ENCODE peak calls at places on chromosomes 16 and 17, in eight cellular contexts. One of them, this sample, is unnamed.

GRCh38 chr16:1791256-1791942 is 2.1 kb downstream of the IGFALS start:
- DNase-seq in H7: peak; percentile 59
- DNase-seq in RCC 7860: no peak
- DNase-seq in T-cell: no peak
- DNase-seq in NCI-H2081: no peak
- DNase-seq in hypothalamus: no peak
- DNase-seq in NCI-H1105: no peak
- DNase-seq in fibroblast of the conjunctiva: no peak
- DNase-seq in this sample: no peak

GRCh38 chr17:76232342-76232741 is 8.0 kb downstream of the RNF157 start:
- DNase-seq in H7: no peak
- DNase-seq in RCC 7860: no peak
- DNase-seq in T-cell: no peak
- DNase-seq in NCI-H2081: no peak
- DNase-seq in hypothalamus: no peak
- DNase-seq in NCI-H1105: no peak
- DNase-seq in fibroblast of the conjunctiva: peak; percentile 81
- DNase-seq in this sample: no peak

GRCh38 chr17:33328129-33328528 is 35.0 kb upstream of the ASIC2 start:
- DNase-seq in H7: peak; percentile 17
- DNase-seq in RCC 7860: no peak
- DNase-seq in T-cell: no peak
- DNase-seq in NCI-H2081: no peak
- DNase-seq in hypothalamus: no peak
- DNase-seq in NCI-H1105: no peak
- DNase-seq in fibroblast of the conjunctiva: no peak
- DNase-seq in this sample: no peak

GRCh38 chr17:4679652-4680051 is 24.3 kb downstream of the PELP1 start:
- DNase-seq in H7: no peak
- DNase-seq in RCC 7860: peak; percentile 91
- DNase-seq in T-cell: no peak
- DNase-seq in NCI-H2081: no peak
- DNase-seq in hypothalamus: no peak
- DNase-seq in NCI-H1105: no peak
- DNase-seq in fibroblast of the conjunctiva: no peak
- DNase-seq in this sample: peak; percentile 42

GRCh38 chr17:5418858-5419355 is 555 bp downstream of the NUP88 start:
- DNase-seq in H7: peak; percentile 20
- DNase-seq in RCC 7860: no peak
- DNase-seq in T-cell: peak; percentile 58
- DNase-seq in NCI-H2081: no peak
- DNase-seq in hypothalamus: no peak
- DNase-seq in NCI-H1105: peak; percentile 29
- DNase-seq in fibroblast of the conjunctiva: no peak
- DNase-seq in this sample: peak; percentile 89

GRCh38 chr16:17432902-17433576 is 37.7 kb downstream of the XYLT1 start:
- DNase-seq in H7: no peak
- DNase-seq in RCC 7860: no peak
- DNase-seq in T-cell: no peak
- DNase-seq in NCI-H2081: no peak
- DNase-seq in hypothalamus: no peak
- DNase-seq in NCI-H1105: no peak
- DNase-seq in fibroblast of the conjunctiva: no peak
- DNase-seq in this sample: no peak

GRCh38 chr16:79838860-79839259 is 238.3 kb upstream of the MAF start:
- DNase-seq in H7: no peak
- DNase-seq in RCC 7860: no peak
- DNase-seq in T-cell: no peak
- DNase-seq in NCI-H2081: no peak
- DNase-seq in hypothalamus: no peak
- DNase-seq in NCI-H1105: no peak
- DNase-seq in fibroblast of the conjunctiva: peak; percentile 43
- DNase-seq in this sample: no peak

GRCh38 chr16:1858189-1858588 is 13.8 kb downstream of the MEIOB start:
- DNase-seq in H7: peak; percentile 39
- DNase-seq in RCC 7860: no peak
- DNase-seq in T-cell: no peak
- DNase-seq in NCI-H2081: no peak
- DNase-seq in hypothalamus: no peak
- DNase-seq in NCI-H1105: no peak
- DNase-seq in fibroblast of the conjunctiva: no peak
- DNase-seq in this sample: no peak

GRCh38 chr17:27546624-27547300 is 84.2 kb upstream of the LGALS9 start:
- DNase-seq in H7: no peak
- DNase-seq in RCC 7860: no peak
- DNase-seq in T-cell: no peak
- DNase-seq in NCI-H2081: no peak
- DNase-seq in hypothalamus: no peak
- DNase-seq in NCI-H1105: no peak
- DNase-seq in fibroblast of the conjunctiva: no peak
- DNase-seq in this sample: no peak

GRCh38 chr17:29393451-29393850 is 3.3 kb downstream of the TAOK1 start:
- DNase-seq in H7: no peak
- DNase-seq in RCC 7860: no peak
- DNase-seq in T-cell: no peak
- DNase-seq in NCI-H2081: no peak
- DNase-seq in hypothalamus: no peak
- DNase-seq in NCI-H1105: no peak
- DNase-seq in fibroblast of the conjunctiva: no peak
- DNase-seq in this sample: no peak

GRCh38 chr16:47924950-47925349 is 230.8 kb downstream of the ABCC12 start:
- DNase-seq in H7: no peak
- DNase-seq in RCC 7860: no peak
- DNase-seq in T-cell: no peak
- DNase-seq in NCI-H2081: no peak
- DNase-seq in hypothalamus: no peak
- DNase-seq in NCI-H1105: no peak
- DNase-seq in fibroblast of the conjunctiva: no peak
- DNase-seq in this sample: no peak

GRCh38 chr16:66984902-66985311 is 3.5 kb upstream of the CES4A start:
- DNase-seq in H7: no peak
- DNase-seq in RCC 7860: no peak
- DNase-seq in T-cell: no peak
- DNase-seq in NCI-H2081: no peak
- DNase-seq in hypothalamus: no peak
- DNase-seq in NCI-H1105: no peak
- DNase-seq in fibroblast of the conjunctiva: no peak
- DNase-seq in this sample: no peak

GRCh38 chr17:50684288-50684611 is 23.5 kb downstream of the ANKRD40 start:
- DNase-seq in H7: peak; percentile 37
- DNase-seq in RCC 7860: no peak
- DNase-seq in T-cell: no peak
- DNase-seq in NCI-H2081: no peak
- DNase-seq in hypothalamus: no peak
- DNase-seq in NCI-H1105: no peak
- DNase-seq in fibroblast of the conjunctiva: no peak
- DNase-seq in this sample: no peak

GRCh38 chr16:89490386-89491237 is at the start of gene ANKRD11:
- DNase-seq in H7: peak; percentile 100
- DNase-seq in RCC 7860: peak; percentile 99
- DNase-seq in T-cell: peak; percentile 98
- DNase-seq in NCI-H2081: peak; percentile 95
- DNase-seq in hypothalamus: peak; percentile 98
- DNase-seq in NCI-H1105: peak; percentile 94
- DNase-seq in fibroblast of the conjunctiva: peak; percentile 100
- DNase-seq in this sample: peak; percentile 100

GRCh38 chr17:36600936-36601302 is 464 bp upstream of the MRM1 start:
- DNase-seq in H7: peak; percentile 72
- DNase-seq in RCC 7860: no peak
- DNase-seq in T-cell: no peak
- DNase-seq in NCI-H2081: no peak
- DNase-seq in hypothalamus: no peak
- DNase-seq in NCI-H1105: no peak
- DNase-seq in fibroblast of the conjunctiva: no peak
- DNase-seq in this sample: no peak

GRCh38 chr16:64051826-64052225 is 1070.0 kb downstream of the CDH11 start:
- DNase-seq in H7: no peak
- DNase-seq in RCC 7860: peak; percentile 23
- DNase-seq in T-cell: no peak
- DNase-seq in NCI-H2081: peak; percentile 0
- DNase-seq in hypothalamus: no peak
- DNase-seq in NCI-H1105: no peak
- DNase-seq in fibroblast of the conjunctiva: no peak
- DNase-seq in this sample: peak; percentile 19

GRCh38 chr16:49592507-49593422 is 219.2 kb downstream of the C16orf78 start:
- DNase-seq in H7: peak; percentile 88
- DNase-seq in RCC 7860: no peak
- DNase-seq in T-cell: peak; percentile 20
- DNase-seq in NCI-H2081: no peak
- DNase-seq in hypothalamus: no peak
- DNase-seq in NCI-H1105: peak; percentile 64
- DNase-seq in fibroblast of the conjunctiva: no peak
- DNase-seq in this sample: peak; percentile 33

GRCh38 chr17:75367312-75367711 is 38.2 kb downstream of the GRB2 start:
- DNase-seq in H7: no peak
- DNase-seq in RCC 7860: no peak
- DNase-seq in T-cell: no peak
- DNase-seq in NCI-H2081: no peak
- DNase-seq in hypothalamus: no peak
- DNase-seq in NCI-H1105: no peak
- DNase-seq in fibroblast of the conjunctiva: no peak
- DNase-seq in this sample: no peak

GRCh38 chr17:53527473-53527872 is 295.3 kb upstream of the KIF2B start:
- DNase-seq in H7: no peak
- DNase-seq in RCC 7860: no peak
- DNase-seq in T-cell: no peak
- DNase-seq in NCI-H2081: no peak
- DNase-seq in hypothalamus: no peak
- DNase-seq in NCI-H1105: no peak
- DNase-seq in fibroblast of the conjunctiva: no peak
- DNase-seq in this sample: no peak

GRCh38 chr17:80678621-80679020 is 134.0 kb downstream of the RPTOR start:
- DNase-seq in H7: no peak
- DNase-seq in RCC 7860: peak; percentile 85
- DNase-seq in T-cell: no peak
- DNase-seq in NCI-H2081: no peak
- DNase-seq in hypothalamus: peak; percentile 42
- DNase-seq in NCI-H1105: no peak
- DNase-seq in fibroblast of the conjunctiva: no peak
- DNase-seq in this sample: no peak

GRCh38 chr17:76704799-76705198 is 6.0 kb downstream of the MXRA7 start:
- DNase-seq in H7: no peak
- DNase-seq in RCC 7860: no peak
- DNase-seq in T-cell: no peak
- DNase-seq in NCI-H2081: no peak
- DNase-seq in hypothalamus: no peak
- DNase-seq in NCI-H1105: no peak
- DNase-seq in fibroblast of the conjunctiva: no peak
- DNase-seq in this sample: no peak

GRCh38 chr16:89268987-89269735 is 51.7 kb downstream of the ZNF778 start:
- DNase-seq in H7: no peak
- DNase-seq in RCC 7860: no peak
- DNase-seq in T-cell: no peak
- DNase-seq in NCI-H2081: no peak
- DNase-seq in hypothalamus: no peak
- DNase-seq in NCI-H1105: no peak
- DNase-seq in fibroblast of the conjunctiva: peak; percentile 70
- DNase-seq in this sample: no peak

GRCh38 chr17:76492250-76492988 is 8.8 kb downstream of the RHBDF2 start:
- DNase-seq in H7: peak; percentile 68
- DNase-seq in RCC 7860: no peak
- DNase-seq in T-cell: no peak
- DNase-seq in NCI-H2081: no peak
- DNase-seq in hypothalamus: no peak
- DNase-seq in NCI-H1105: no peak
- DNase-seq in fibroblast of the conjunctiva: no peak
- DNase-seq in this sample: no peak